ENCODE peak calls at places on chromosome 2, in seven cellular contexts. A is head of caudate nucleus, M is psoas muscle, D is HL-60, Q is NCI-H2171, T is COR-L47, W is sigmoid colon. K is an unnamed sample.

GRCh38 chr2:179837408-179837807 is 24.0 kb downstream of the ZNF385B start:
- DNase-seq in A (no peak), M (no peak), D (no peak), Q (no peak), T (no peak), W (no peak), K (no peak)

GRCh38 chr2:176139621-176140020 is 10.1 kb downstream of the HOXD8 start:
- DNase-seq in A (no peak), M (no peak), D (no peak), Q (no peak), T (no peak), W (peak), K (peak)

GRCh38 chr2:217946071-217946470 is 56.7 kb downstream of the TNS1 start:
- DNase-seq in A (no peak), M (no peak), D (no peak), Q (no peak), T (no peak), W (no peak), K (peak)

GRCh38 chr2:123953848-123954247 is 71.2 kb upstream of the CNTNAP5 start:
- DNase-seq in A (no peak), M (no peak), D (no peak), Q (no peak), T (peak), W (no peak), K (no peak)

GRCh38 chr2:117702098-117702497 is 112.4 kb upstream of the DDX18 start:
- DNase-seq in A (no peak), M (no peak), D (no peak), Q (no peak), T (no peak), W (no peak), K (no peak)

GRCh38 chr2:114442545-114442944 is at the start of gene DPP10:
- DNase-seq in A (no peak), M (no peak), D (no peak), Q (no peak), T (no peak), W (no peak), K (no peak)

GRCh38 chr2:80304522-80304878 is at the start of gene LRRTM1:
- DNase-seq in A (peak), M (no peak), D (no peak), Q (peak), T (no peak), W (no peak), K (no peak)

GRCh38 chr2:196059491-196059960 is 9.1 kb downstream of the DNAH7 start:
- DNase-seq in A (no peak), M (no peak), D (no peak), Q (no peak), T (no peak), W (no peak), K (no peak)

GRCh38 chr2:30756051-30756719 is 51.1 kb downstream of the CAPN13 start:
- DNase-seq in A (no peak), M (no peak), D (no peak), Q (no peak), T (no peak), W (peak), K (peak)

GRCh38 chr2:42835577-42836371 is 43.4 kb upstream of the HAAO start:
- DNase-seq in A (no peak), M (no peak), D (peak), Q (no peak), T (no peak), W (peak), K (no peak)

GRCh38 chr2:234378440-234378839 is 118.4 kb downstream of the ARL4C start:
- DNase-seq in A (no peak), M (no peak), D (no peak), Q (no peak), T (no peak), W (no peak), K (no peak)

GRCh38 chr2:66084948-66085590 is 349.9 kb upstream of the MEIS1 start:
- DNase-seq in A (no peak), M (no peak), D (no peak), Q (no peak), T (no peak), W (no peak), K (no peak)

GRCh38 chr2:58702302-58702696 is 461.2 kb upstream of the FANCL start:
- DNase-seq in A (no peak), M (no peak), D (no peak), Q (no peak), T (no peak), W (no peak), K (no peak)

GRCh38 chr2:125397535-125398251 is 1258.3 kb upstream of the GYPC start:
- DNase-seq in A (no peak), M (no peak), D (no peak), Q (no peak), T (no peak), W (no peak), K (no peak)

GRCh38 chr2:79750321-79750720 is 237.5 kb downstream of the CTNNA2 start:
- DNase-seq in A (no peak), M (no peak), D (no peak), Q (no peak), T (no peak), W (no peak), K (no peak)

GRCh38 chr2:2688231-2688630 is 357.2 kb upstream of the MYT1L start:
- DNase-seq in A (no peak), M (no peak), D (no peak), Q (no peak), T (no peak), W (no peak), K (no peak)

GRCh38 chr2:165743442-165743841 is 50.6 kb downstream of the GALNT3 start:
- DNase-seq in A (no peak), M (no peak), D (no peak), Q (no peak), T (no peak), W (no peak), K (no peak)

GRCh38 chr2:192448881-192449280 is 254.1 kb upstream of the TMEFF2 start:
- DNase-seq in A (no peak), M (no peak), D (no peak), Q (no peak), T (no peak), W (no peak), K (no peak)

GRCh38 chr2:25215948-25216679 is 47.7 kb upstream of the POMC start:
- DNase-seq in A (peak), M (peak), D (peak), Q (no peak), T (no peak), W (peak), K (peak)

K was measured in spleen.